ENCODE peak calls at places on chromosomes 6 and 20, in eight cellular contexts. One of them, this sample, is unnamed.

GRCh38 chr6:82118150-82118562 is 129.4 kb downstream of the IBTK start:
- DNase-seq in activated naive CD4-positive, alpha-beta T cell: no peak
- DNase-seq in AG10803: peak; percentile 5
- DNase-seq in anterior cingulate cortex: no peak
- DNase-seq in GM23248: peak; percentile 1
- DNase-seq in hypothalamus: no peak
- DNase-seq in NCI-H1105: no peak
- DNase-seq in mesendoderm: no peak
- DNase-seq in this sample: peak; percentile 17

GRCh38 chr6:22892452-22892851 is 323.1 kb downstream of the HDGFL1 start:
- DNase-seq in activated naive CD4-positive, alpha-beta T cell: no peak
- DNase-seq in AG10803: peak; percentile 95
- DNase-seq in anterior cingulate cortex: no peak
- DNase-seq in GM23248: peak; percentile 95
- DNase-seq in hypothalamus: no peak
- DNase-seq in NCI-H1105: no peak
- DNase-seq in mesendoderm: peak; percentile 53
- DNase-seq in this sample: peak; percentile 97

GRCh38 chr6:45607818-45608217 is 230.1 kb upstream of the SUPT3H start:
- DNase-seq in activated naive CD4-positive, alpha-beta T cell: no peak
- DNase-seq in AG10803: peak; percentile 56
- DNase-seq in anterior cingulate cortex: no peak
- DNase-seq in GM23248: peak; percentile 47
- DNase-seq in hypothalamus: no peak
- DNase-seq in NCI-H1105: peak; percentile 25
- DNase-seq in mesendoderm: no peak
- DNase-seq in this sample: peak; percentile 68

GRCh38 chr6:28983838-28984237 is 21.3 kb downstream of the ZNF311 start:
- DNase-seq in activated naive CD4-positive, alpha-beta T cell: no peak
- DNase-seq in AG10803: no peak
- DNase-seq in anterior cingulate cortex: no peak
- DNase-seq in GM23248: no peak
- DNase-seq in hypothalamus: no peak
- DNase-seq in NCI-H1105: no peak
- DNase-seq in mesendoderm: no peak
- DNase-seq in this sample: no peak

GRCh38 chr6:56752009-56752408 is 109.3 kb upstream of the DST start:
- DNase-seq in activated naive CD4-positive, alpha-beta T cell: no peak
- DNase-seq in AG10803: peak; percentile 70
- DNase-seq in anterior cingulate cortex: no peak
- DNase-seq in GM23248: peak; percentile 86
- DNase-seq in hypothalamus: no peak
- DNase-seq in NCI-H1105: no peak
- DNase-seq in mesendoderm: peak; percentile 92
- DNase-seq in this sample: peak; percentile 62

GRCh38 chr6:3330199-3330598 is 71.5 kb downstream of the PSMG4 start:
- DNase-seq in activated naive CD4-positive, alpha-beta T cell: no peak
- DNase-seq in AG10803: no peak
- DNase-seq in anterior cingulate cortex: no peak
- DNase-seq in GM23248: no peak
- DNase-seq in hypothalamus: no peak
- DNase-seq in NCI-H1105: no peak
- DNase-seq in mesendoderm: no peak
- DNase-seq in this sample: no peak

GRCh38 chr6:31578461-31579118 is 3.2 kb downstream of the TNF start:
- DNase-seq in activated naive CD4-positive, alpha-beta T cell: no peak
- DNase-seq in AG10803: no peak
- DNase-seq in anterior cingulate cortex: no peak
- DNase-seq in GM23248: no peak
- DNase-seq in hypothalamus: no peak
- DNase-seq in NCI-H1105: no peak
- DNase-seq in mesendoderm: peak; percentile 96
- DNase-seq in this sample: peak; percentile 90

GRCh38 chr6:2750832-2751231 is at the start of gene MYLK4:
- DNase-seq in activated naive CD4-positive, alpha-beta T cell: no peak
- DNase-seq in AG10803: no peak
- DNase-seq in anterior cingulate cortex: no peak
- DNase-seq in GM23248: no peak
- DNase-seq in hypothalamus: no peak
- DNase-seq in NCI-H1105: no peak
- DNase-seq in mesendoderm: no peak
- DNase-seq in this sample: no peak

GRCh38 chr6:32070814-32071466 is 32.7 kb downstream of the CYP21A2 start:
- DNase-seq in activated naive CD4-positive, alpha-beta T cell: no peak
- DNase-seq in AG10803: no peak
- DNase-seq in anterior cingulate cortex: no peak
- DNase-seq in GM23248: no peak
- DNase-seq in hypothalamus: no peak
- DNase-seq in NCI-H1105: no peak
- DNase-seq in mesendoderm: no peak
- DNase-seq in this sample: no peak

GRCh38 chr6:28940859-28941680 is 17.3 kb upstream of the TRIM27 start:
- DNase-seq in activated naive CD4-positive, alpha-beta T cell: peak; percentile 28
- DNase-seq in AG10803: peak; percentile 82
- DNase-seq in anterior cingulate cortex: peak; percentile 59
- DNase-seq in GM23248: peak; percentile 87
- DNase-seq in hypothalamus: peak; percentile 60
- DNase-seq in NCI-H1105: peak; percentile 75
- DNase-seq in mesendoderm: peak; percentile 92
- DNase-seq in this sample: peak; percentile 82

GRCh38 chr6:142566628-142567396 is 265.0 kb downstream of the ADGRG6 start:
- DNase-seq in activated naive CD4-positive, alpha-beta T cell: no peak
- DNase-seq in AG10803: peak; percentile 60
- DNase-seq in anterior cingulate cortex: no peak
- DNase-seq in GM23248: peak; percentile 78
- DNase-seq in hypothalamus: peak; percentile 16
- DNase-seq in NCI-H1105: peak; percentile 28
- DNase-seq in mesendoderm: peak; percentile 84
- DNase-seq in this sample: peak; percentile 63

GRCh38 chr20:21682576-21682975 is 22.9 kb upstream of the PAX1 start:
- DNase-seq in activated naive CD4-positive, alpha-beta T cell: no peak
- DNase-seq in AG10803: peak; percentile 7
- DNase-seq in anterior cingulate cortex: no peak
- DNase-seq in GM23248: no peak
- DNase-seq in hypothalamus: no peak
- DNase-seq in NCI-H1105: peak; percentile 91
- DNase-seq in mesendoderm: no peak
- DNase-seq in this sample: no peak

GRCh38 chr20:47196091-47197081 is 160.1 kb downstream of the ZMYND8 start:
- DNase-seq in activated naive CD4-positive, alpha-beta T cell: peak; percentile 51
- DNase-seq in AG10803: peak; percentile 51
- DNase-seq in anterior cingulate cortex: peak; percentile 20
- DNase-seq in GM23248: peak; percentile 81
- DNase-seq in hypothalamus: peak; percentile 71
- DNase-seq in NCI-H1105: peak; percentile 85
- DNase-seq in mesendoderm: peak; percentile 76
- DNase-seq in this sample: peak; percentile 67

GRCh38 chr6:157997893-157998608 is 16.4 kb downstream of the SYNJ2 start:
- DNase-seq in activated naive CD4-positive, alpha-beta T cell: no peak
- DNase-seq in AG10803: no peak
- DNase-seq in anterior cingulate cortex: no peak
- DNase-seq in GM23248: no peak
- DNase-seq in hypothalamus: no peak
- DNase-seq in NCI-H1105: no peak
- DNase-seq in mesendoderm: no peak
- DNase-seq in this sample: no peak

GRCh38 chr6:108876929-108877775 is 28.9 kb downstream of the ARMC2 start:
- DNase-seq in activated naive CD4-positive, alpha-beta T cell: no peak
- DNase-seq in AG10803: peak; percentile 92
- DNase-seq in anterior cingulate cortex: no peak
- DNase-seq in GM23248: peak; percentile 80
- DNase-seq in hypothalamus: no peak
- DNase-seq in NCI-H1105: no peak
- DNase-seq in mesendoderm: no peak
- DNase-seq in this sample: peak; percentile 9

GRCh38 chr6:27296106-27296783 is 15.8 kb downstream of the POM121L2 start:
- DNase-seq in activated naive CD4-positive, alpha-beta T cell: no peak
- DNase-seq in AG10803: peak; percentile 45
- DNase-seq in anterior cingulate cortex: no peak
- DNase-seq in GM23248: peak; percentile 60
- DNase-seq in hypothalamus: no peak
- DNase-seq in NCI-H1105: no peak
- DNase-seq in mesendoderm: peak; percentile 92
- DNase-seq in this sample: peak; percentile 65

GRCh38 chr6:36154286-36154685 is 24.0 kb downstream of the MAPK13 start:
- DNase-seq in activated naive CD4-positive, alpha-beta T cell: no peak
- DNase-seq in AG10803: no peak
- DNase-seq in anterior cingulate cortex: no peak
- DNase-seq in GM23248: no peak
- DNase-seq in hypothalamus: no peak
- DNase-seq in NCI-H1105: no peak
- DNase-seq in mesendoderm: peak; percentile 32
- DNase-seq in this sample: peak; percentile 91

GRCh38 chr6:121522771-121523386 is 87.4 kb downstream of the GJA1 start:
- DNase-seq in activated naive CD4-positive, alpha-beta T cell: no peak
- DNase-seq in AG10803: peak; percentile 74
- DNase-seq in anterior cingulate cortex: no peak
- DNase-seq in GM23248: peak; percentile 56
- DNase-seq in hypothalamus: no peak
- DNase-seq in NCI-H1105: no peak
- DNase-seq in mesendoderm: no peak
- DNase-seq in this sample: no peak

GRCh38 chr20:48708630-48709029 is 119.2 kb downstream of the PREX1 start:
- DNase-seq in activated naive CD4-positive, alpha-beta T cell: no peak
- DNase-seq in AG10803: no peak
- DNase-seq in anterior cingulate cortex: no peak
- DNase-seq in GM23248: no peak
- DNase-seq in hypothalamus: no peak
- DNase-seq in NCI-H1105: no peak
- DNase-seq in mesendoderm: no peak
- DNase-seq in this sample: no peak

GRCh38 chr6:108627692-108628565 is 67.2 kb downstream of the FOXO3 start:
- DNase-seq in activated naive CD4-positive, alpha-beta T cell: no peak
- DNase-seq in AG10803: no peak
- DNase-seq in anterior cingulate cortex: no peak
- DNase-seq in GM23248: peak; percentile 39
- DNase-seq in hypothalamus: no peak
- DNase-seq in NCI-H1105: peak; percentile 52
- DNase-seq in mesendoderm: no peak
- DNase-seq in this sample: peak; percentile 41

GRCh38 chr20:37259865-37260264 is 1.7 kb downstream of the GHRH start:
- DNase-seq in activated naive CD4-positive, alpha-beta T cell: no peak
- DNase-seq in AG10803: no peak
- DNase-seq in anterior cingulate cortex: no peak
- DNase-seq in GM23248: no peak
- DNase-seq in hypothalamus: no peak
- DNase-seq in NCI-H1105: no peak
- DNase-seq in mesendoderm: no peak
- DNase-seq in this sample: no peak

GRCh38 chr20:438581-439469 is 23.5 kb downstream of the TBC1D20 start:
- DNase-seq in activated naive CD4-positive, alpha-beta T cell: no peak
- DNase-seq in AG10803: no peak
- DNase-seq in anterior cingulate cortex: no peak
- DNase-seq in GM23248: no peak
- DNase-seq in hypothalamus: no peak
- DNase-seq in NCI-H1105: no peak
- DNase-seq in mesendoderm: no peak
- DNase-seq in this sample: no peak

GRCh38 chr6:14068133-14068532 is 49.4 kb upstream of the CD83 start:
- DNase-seq in activated naive CD4-positive, alpha-beta T cell: no peak
- DNase-seq in AG10803: peak; percentile 84
- DNase-seq in anterior cingulate cortex: no peak
- DNase-seq in GM23248: peak; percentile 86
- DNase-seq in hypothalamus: no peak
- DNase-seq in NCI-H1105: no peak
- DNase-seq in mesendoderm: no peak
- DNase-seq in this sample: peak; percentile 61

GRCh38 chr20:6886065-6886729 is 118.7 kb downstream of the BMP2 start:
- DNase-seq in activated naive CD4-positive, alpha-beta T cell: no peak
- DNase-seq in AG10803: no peak
- DNase-seq in anterior cingulate cortex: no peak
- DNase-seq in GM23248: no peak
- DNase-seq in hypothalamus: no peak
- DNase-seq in NCI-H1105: peak; percentile 36
- DNase-seq in mesendoderm: peak; percentile 28
- DNase-seq in this sample: peak; percentile 41

GRCh38 chr6:5728726-5729434 is 277.8 kb downstream of the NRN1 start:
- DNase-seq in activated naive CD4-positive, alpha-beta T cell: no peak
- DNase-seq in AG10803: peak; percentile 42
- DNase-seq in anterior cingulate cortex: no peak
- DNase-seq in GM23248: peak; percentile 78
- DNase-seq in hypothalamus: no peak
- DNase-seq in NCI-H1105: peak; percentile 18
- DNase-seq in mesendoderm: peak; percentile 28
- DNase-seq in this sample: peak; percentile 90

GRCh38 chr6:37884548-37884947 is 65.0 kb downstream of the ZFAND3 start:
- DNase-seq in activated naive CD4-positive, alpha-beta T cell: no peak
- DNase-seq in AG10803: no peak
- DNase-seq in anterior cingulate cortex: no peak
- DNase-seq in GM23248: no peak
- DNase-seq in hypothalamus: no peak
- DNase-seq in NCI-H1105: no peak
- DNase-seq in mesendoderm: no peak
- DNase-seq in this sample: no peak

This sample was measured in epithelial cell of esophagus.